ENCODE peak calls at places on chromosomes 1 and 21, in nine cellular contexts. One of them, this sample, is unnamed.

GRCh38 chr1:205344010-205344808 is 12.5 kb downstream of the KLHDC8A start:
- DNase-seq in cerebellar cortex: peak
- DNase-seq in activated CD8-positive, alpha-beta memory T cell treated with anti-CD3 and anti-CD28 coated beads for 4 hours: no peak
- DNase-seq in head of caudate nucleus: peak
- DNase-seq in CD8-positive, alpha-beta T cell: peak
- DNase-seq in brain microvascular endothelial cell: no peak
- DNase-seq in fibroblast of lung: no peak
- DNase-seq in LHCN-M2: no peak
- DNase-seq in stimulated activated CD4-positive, alpha-beta T cell treated with anti-CD3 and anti-CD28 coated beads, Interleukin-4, amount 100 ng/mL, for 48 hours: peak
- DNase-seq in this sample: no peak

GRCh38 chr1:171172471-171172870 is 12.6 kb upstream of the FMO2 start:
- DNase-seq in cerebellar cortex: no peak
- DNase-seq in activated CD8-positive, alpha-beta memory T cell treated with anti-CD3 and anti-CD28 coated beads for 4 hours: no peak
- DNase-seq in head of caudate nucleus: no peak
- DNase-seq in CD8-positive, alpha-beta T cell: no peak
- DNase-seq in brain microvascular endothelial cell: no peak
- DNase-seq in fibroblast of lung: peak
- DNase-seq in LHCN-M2: no peak
- DNase-seq in stimulated activated CD4-positive, alpha-beta T cell treated with anti-CD3 and anti-CD28 coated beads, Interleukin-4, amount 100 ng/mL, for 48 hours: no peak
- DNase-seq in this sample: no peak

GRCh38 chr1:15915991-15916390 is 59.9 kb downstream of the ZBTB17 start:
- DNase-seq in cerebellar cortex: no peak
- DNase-seq in activated CD8-positive, alpha-beta memory T cell treated with anti-CD3 and anti-CD28 coated beads for 4 hours: no peak
- DNase-seq in head of caudate nucleus: no peak
- DNase-seq in CD8-positive, alpha-beta T cell: no peak
- DNase-seq in brain microvascular endothelial cell: no peak
- DNase-seq in fibroblast of lung: peak
- DNase-seq in LHCN-M2: no peak
- DNase-seq in stimulated activated CD4-positive, alpha-beta T cell treated with anti-CD3 and anti-CD28 coated beads, Interleukin-4, amount 100 ng/mL, for 48 hours: no peak
- DNase-seq in this sample: no peak

GRCh38 chr1:234887026-234887910 is 241.4 kb downstream of the TOMM20 start:
- DNase-seq in cerebellar cortex: no peak
- DNase-seq in activated CD8-positive, alpha-beta memory T cell treated with anti-CD3 and anti-CD28 coated beads for 4 hours: no peak
- DNase-seq in head of caudate nucleus: no peak
- DNase-seq in CD8-positive, alpha-beta T cell: no peak
- DNase-seq in brain microvascular endothelial cell: peak
- DNase-seq in fibroblast of lung: no peak
- DNase-seq in LHCN-M2: peak
- DNase-seq in stimulated activated CD4-positive, alpha-beta T cell treated with anti-CD3 and anti-CD28 coated beads, Interleukin-4, amount 100 ng/mL, for 48 hours: no peak
- DNase-seq in this sample: no peak

GRCh38 chr1:113980120-113980519 is 846 bp downstream of the OLFML3 start:
- DNase-seq in cerebellar cortex: peak
- DNase-seq in activated CD8-positive, alpha-beta memory T cell treated with anti-CD3 and anti-CD28 coated beads for 4 hours: no peak
- DNase-seq in head of caudate nucleus: peak
- DNase-seq in CD8-positive, alpha-beta T cell: no peak
- DNase-seq in brain microvascular endothelial cell: no peak
- DNase-seq in fibroblast of lung: peak
- DNase-seq in LHCN-M2: peak
- DNase-seq in stimulated activated CD4-positive, alpha-beta T cell treated with anti-CD3 and anti-CD28 coated beads, Interleukin-4, amount 100 ng/mL, for 48 hours: no peak
- DNase-seq in this sample: no peak

GRCh38 chr1:210239295-210240155 is 6.9 kb downstream of the SERTAD4 start:
- DNase-seq in cerebellar cortex: peak
- DNase-seq in activated CD8-positive, alpha-beta memory T cell treated with anti-CD3 and anti-CD28 coated beads for 4 hours: no peak
- DNase-seq in head of caudate nucleus: no peak
- DNase-seq in CD8-positive, alpha-beta T cell: no peak
- DNase-seq in brain microvascular endothelial cell: peak
- DNase-seq in fibroblast of lung: peak
- DNase-seq in LHCN-M2: peak
- DNase-seq in stimulated activated CD4-positive, alpha-beta T cell treated with anti-CD3 and anti-CD28 coated beads, Interleukin-4, amount 100 ng/mL, for 48 hours: no peak
- DNase-seq in this sample: no peak

GRCh38 chr1:224489585-224490365 is 55.2 kb upstream of the WDR26 start:
- DNase-seq in cerebellar cortex: no peak
- DNase-seq in activated CD8-positive, alpha-beta memory T cell treated with anti-CD3 and anti-CD28 coated beads for 4 hours: no peak
- DNase-seq in head of caudate nucleus: no peak
- DNase-seq in CD8-positive, alpha-beta T cell: no peak
- DNase-seq in brain microvascular endothelial cell: no peak
- DNase-seq in fibroblast of lung: no peak
- DNase-seq in LHCN-M2: no peak
- DNase-seq in stimulated activated CD4-positive, alpha-beta T cell treated with anti-CD3 and anti-CD28 coated beads, Interleukin-4, amount 100 ng/mL, for 48 hours: no peak
- DNase-seq in this sample: no peak

GRCh38 chr1:52482326-52483004 is 70.4 kb downstream of the TUT4 start:
- DNase-seq in cerebellar cortex: no peak
- DNase-seq in activated CD8-positive, alpha-beta memory T cell treated with anti-CD3 and anti-CD28 coated beads for 4 hours: no peak
- DNase-seq in head of caudate nucleus: no peak
- DNase-seq in CD8-positive, alpha-beta T cell: no peak
- DNase-seq in brain microvascular endothelial cell: no peak
- DNase-seq in fibroblast of lung: peak
- DNase-seq in LHCN-M2: no peak
- DNase-seq in stimulated activated CD4-positive, alpha-beta T cell treated with anti-CD3 and anti-CD28 coated beads, Interleukin-4, amount 100 ng/mL, for 48 hours: no peak
- DNase-seq in this sample: no peak

GRCh38 chr1:20366076-20366765 is 75.5 kb downstream of the VWA5B1 start:
- DNase-seq in cerebellar cortex: no peak
- DNase-seq in activated CD8-positive, alpha-beta memory T cell treated with anti-CD3 and anti-CD28 coated beads for 4 hours: no peak
- DNase-seq in head of caudate nucleus: no peak
- DNase-seq in CD8-positive, alpha-beta T cell: no peak
- DNase-seq in brain microvascular endothelial cell: no peak
- DNase-seq in fibroblast of lung: peak
- DNase-seq in LHCN-M2: no peak
- DNase-seq in stimulated activated CD4-positive, alpha-beta T cell treated with anti-CD3 and anti-CD28 coated beads, Interleukin-4, amount 100 ng/mL, for 48 hours: no peak
- DNase-seq in this sample: no peak

GRCh38 chr1:183318433-183318832 is 99.7 kb downstream of the NMNAT2 start:
- DNase-seq in cerebellar cortex: peak
- DNase-seq in activated CD8-positive, alpha-beta memory T cell treated with anti-CD3 and anti-CD28 coated beads for 4 hours: no peak
- DNase-seq in head of caudate nucleus: no peak
- DNase-seq in CD8-positive, alpha-beta T cell: no peak
- DNase-seq in brain microvascular endothelial cell: peak
- DNase-seq in fibroblast of lung: peak
- DNase-seq in LHCN-M2: peak
- DNase-seq in stimulated activated CD4-positive, alpha-beta T cell treated with anti-CD3 and anti-CD28 coated beads, Interleukin-4, amount 100 ng/mL, for 48 hours: no peak
- DNase-seq in this sample: no peak

GRCh38 chr1:23908453-23909341 is 4.5 kb downstream of the CNR2 start:
- DNase-seq in cerebellar cortex: no peak
- DNase-seq in activated CD8-positive, alpha-beta memory T cell treated with anti-CD3 and anti-CD28 coated beads for 4 hours: no peak
- DNase-seq in head of caudate nucleus: no peak
- DNase-seq in CD8-positive, alpha-beta T cell: peak
- DNase-seq in brain microvascular endothelial cell: no peak
- DNase-seq in fibroblast of lung: no peak
- DNase-seq in LHCN-M2: no peak
- DNase-seq in stimulated activated CD4-positive, alpha-beta T cell treated with anti-CD3 and anti-CD28 coated beads, Interleukin-4, amount 100 ng/mL, for 48 hours: no peak
- DNase-seq in this sample: no peak

GRCh38 chr21:43361127-43361492 is 65.8 kb downstream of the SIK1 start:
- DNase-seq in cerebellar cortex: no peak
- DNase-seq in activated CD8-positive, alpha-beta memory T cell treated with anti-CD3 and anti-CD28 coated beads for 4 hours: no peak
- DNase-seq in head of caudate nucleus: no peak
- DNase-seq in CD8-positive, alpha-beta T cell: no peak
- DNase-seq in brain microvascular endothelial cell: peak
- DNase-seq in fibroblast of lung: peak
- DNase-seq in LHCN-M2: peak
- DNase-seq in stimulated activated CD4-positive, alpha-beta T cell treated with anti-CD3 and anti-CD28 coated beads, Interleukin-4, amount 100 ng/mL, for 48 hours: no peak
- DNase-seq in this sample: no peak

GRCh38 chr1:20184997-20185833 is 681 bp upstream of the UBXN10 start:
- DNase-seq in cerebellar cortex: no peak
- DNase-seq in activated CD8-positive, alpha-beta memory T cell treated with anti-CD3 and anti-CD28 coated beads for 4 hours: peak
- DNase-seq in head of caudate nucleus: no peak
- DNase-seq in CD8-positive, alpha-beta T cell: peak
- DNase-seq in brain microvascular endothelial cell: no peak
- DNase-seq in fibroblast of lung: no peak
- DNase-seq in LHCN-M2: no peak
- DNase-seq in stimulated activated CD4-positive, alpha-beta T cell treated with anti-CD3 and anti-CD28 coated beads, Interleukin-4, amount 100 ng/mL, for 48 hours: peak
- DNase-seq in this sample: no peak

GRCh38 chr21:16578912-16579311 is 849.1 kb downstream of the USP25 start:
- DNase-seq in cerebellar cortex: peak
- DNase-seq in activated CD8-positive, alpha-beta memory T cell treated with anti-CD3 and anti-CD28 coated beads for 4 hours: no peak
- DNase-seq in head of caudate nucleus: no peak
- DNase-seq in CD8-positive, alpha-beta T cell: no peak
- DNase-seq in brain microvascular endothelial cell: no peak
- DNase-seq in fibroblast of lung: peak
- DNase-seq in LHCN-M2: no peak
- DNase-seq in stimulated activated CD4-positive, alpha-beta T cell treated with anti-CD3 and anti-CD28 coated beads, Interleukin-4, amount 100 ng/mL, for 48 hours: no peak
- DNase-seq in this sample: no peak

GRCh38 chr1:44348046-44348628 is 6.9 kb downstream of the ERI3 start:
- DNase-seq in cerebellar cortex: no peak
- DNase-seq in activated CD8-positive, alpha-beta memory T cell treated with anti-CD3 and anti-CD28 coated beads for 4 hours: no peak
- DNase-seq in head of caudate nucleus: no peak
- DNase-seq in CD8-positive, alpha-beta T cell: no peak
- DNase-seq in brain microvascular endothelial cell: no peak
- DNase-seq in fibroblast of lung: no peak
- DNase-seq in LHCN-M2: no peak
- DNase-seq in stimulated activated CD4-positive, alpha-beta T cell treated with anti-CD3 and anti-CD28 coated beads, Interleukin-4, amount 100 ng/mL, for 48 hours: no peak
- DNase-seq in this sample: no peak